ENCODE peak calls at places on chromosomes 3 and 15, in nine cellular contexts. B is brain microvascular endothelial cell, S is astrocyte of the spinal cord, X is bronchial epithelial cell, Y is cardiac muscle cell, G is IMR-90, M is psoas muscle, N is heart right ventricle, H is gastrocnemius medialis. K is an unnamed sample.
A peak's percentile ranks its signal among the peaks of the same experiment; 100 is the strongest.

GRCh38 chr3:54760226-54760625 is 167.6 kb downstream of the LRTM1 start:
- DNase-seq in M (no peak), S (no peak), N (no peak), X (no peak), H (no peak), G (peak; percentile 40), Y (no peak), B (no peak), K (no peak)

GRCh38 chr15:78909791-78910228 is 35.0 kb downstream of the CTSH start:
- DNase-seq in M (no peak), N (peak; percentile 38), G (peak; percentile 45), X (peak; percentile 39), Y (peak; percentile 77), S (peak; percentile 43), H (no peak), B (peak; percentile 39), K (peak; percentile 64)

GRCh38 chr15:25244731-25245585 is 193.9 kb downstream of the UBE3A start:
- DNase-seq in S (no peak), G (no peak), M (peak; percentile 41), B (no peak), N (peak; percentile 1), H (peak; percentile 5), X (no peak), Y (no peak), K (no peak)

GRCh38 chr15:80404057-80404718 is at the start of gene ARNT2:
- DNase-seq in B (no peak), S (peak; percentile 36), H (no peak), N (peak; percentile 16), M (peak; percentile 61), G (peak; percentile 25), Y (peak; percentile 59), X (no peak), K (no peak)

GRCh38 chr3:164897335-164897734 is 181.0 kb downstream of the SI start:
- DNase-seq in X (no peak), S (no peak), M (no peak), N (no peak), G (no peak), H (no peak), Y (peak; percentile 50), B (no peak), K (no peak)

GRCh38 chr15:48644498-48644826 is 1.0 kb downstream of the FBN1 start:
- DNase-seq in X (no peak), Y (no peak), N (no peak), B (no peak), H (no peak), S (peak; percentile 47), M (peak; percentile 78), G (peak; percentile 38), K (no peak)

GRCh38 chr3:180277036-180277435 is 240.3 kb upstream of the PEX5L start:
- DNase-seq in H (no peak), Y (no peak), G (peak; percentile 42), M (no peak), S (peak; percentile 20), N (no peak), X (no peak), B (no peak), K (no peak)

GRCh38 chr3:123423026-123423425 is 25.9 kb downstream of the ADCY5 start:
- DNase-seq in G (no peak), Y (no peak), M (no peak), B (no peak), S (no peak), H (no peak), N (peak; percentile 61), X (no peak), K (no peak)

GRCh38 chr3:157160652-157161480 is 919 bp upstream of the CCNL1 start:
- DNase-seq in N (peak; percentile 86), S (peak; percentile 91), X (peak; percentile 93), M (peak; percentile 95), Y (peak; percentile 78), H (peak; percentile 94), B (peak; percentile 89), G (peak; percentile 94), K (peak; percentile 97)

GRCh38 chr3:106850429-106850828 is 526.8 kb upstream of the CCDC54 start:
- DNase-seq in S (peak; percentile 61), N (no peak), B (peak; percentile 47), Y (no peak), M (no peak), H (no peak), X (no peak), G (peak; percentile 76), K (peak; percentile 34)

GRCh38 chr3:197151562-197151961 is 121.9 kb upstream of the MELTF start:
- DNase-seq in N (peak; percentile 20), M (peak; percentile 59), H (peak; percentile 49), Y (peak; percentile 43), X (peak; percentile 70), G (peak; percentile 78), B (peak; percentile 69), S (peak; percentile 55), K (peak; percentile 83)

GRCh38 chr15:99450896-99451358 is 114.9 kb upstream of the MEF2A start:
- DNase-seq in N (peak; percentile 91), S (peak; percentile 46), G (no peak), Y (no peak), B (peak; percentile 37), X (peak; percentile 75), M (peak; percentile 78), H (peak; percentile 43), K (peak; percentile 94)

GRCh38 chr15:101101676-101102075 is 150.2 kb downstream of the CHSY1 start:
- DNase-seq in H (no peak), X (no peak), Y (no peak), S (no peak), M (peak; percentile 19), G (no peak), N (no peak), B (no peak), K (no peak)

GRCh38 chr3:176872771-176873209 is 324.5 kb downstream of the TBL1XR1 start:
- DNase-seq in N (peak; percentile 45), M (no peak), S (peak; percentile 56), H (peak; percentile 24), X (peak; percentile 60), Y (peak; percentile 79), B (peak; percentile 42), G (peak; percentile 56), K (peak; percentile 70)

GRCh38 chr3:43733459-43734384 is 43.0 kb downstream of the ABHD5 start:
- DNase-seq in Y (no peak), H (no peak), X (peak; percentile 28), B (peak; percentile 71), M (no peak), G (peak; percentile 51), S (peak; percentile 74), N (peak; percentile 68), K (peak; percentile 55)

GRCh38 chr15:31299588-31300207 is 26.9 kb upstream of the KLF13 start:
- DNase-seq in Y (no peak), S (no peak), X (no peak), H (peak; percentile 8), N (no peak), G (no peak), M (no peak), B (no peak), K (no peak)

GRCh38 chr3:14431556-14431927 is 29.1 kb downstream of the SLC6A6 start:
- DNase-seq in M (no peak), Y (no peak), S (no peak), H (no peak), G (no peak), B (no peak), N (no peak), X (no peak), K (no peak)

GRCh38 chr15:51155016-51155580 is 60.4 kb upstream of the TNFAIP8L3 start:
- DNase-seq in H (no peak), B (no peak), Y (no peak), G (no peak), N (no peak), X (no peak), S (no peak), M (no peak), K (no peak)

GRCh38 chr3:71258116-71258515 is 325.4 kb downstream of the FOXP1 start:
- DNase-seq in G (peak; percentile 78), Y (peak; percentile 34), M (no peak), N (no peak), H (no peak), B (peak; percentile 88), S (peak; percentile 94), X (peak; percentile 93), K (peak; percentile 79)
- TF ChIP-seq CTCF in G (no peak), Y (no peak), M (no peak), N (no peak), H (no peak), B (no peak), S (no peak), X (no peak), K (peak; percentile 14)

DNA sequence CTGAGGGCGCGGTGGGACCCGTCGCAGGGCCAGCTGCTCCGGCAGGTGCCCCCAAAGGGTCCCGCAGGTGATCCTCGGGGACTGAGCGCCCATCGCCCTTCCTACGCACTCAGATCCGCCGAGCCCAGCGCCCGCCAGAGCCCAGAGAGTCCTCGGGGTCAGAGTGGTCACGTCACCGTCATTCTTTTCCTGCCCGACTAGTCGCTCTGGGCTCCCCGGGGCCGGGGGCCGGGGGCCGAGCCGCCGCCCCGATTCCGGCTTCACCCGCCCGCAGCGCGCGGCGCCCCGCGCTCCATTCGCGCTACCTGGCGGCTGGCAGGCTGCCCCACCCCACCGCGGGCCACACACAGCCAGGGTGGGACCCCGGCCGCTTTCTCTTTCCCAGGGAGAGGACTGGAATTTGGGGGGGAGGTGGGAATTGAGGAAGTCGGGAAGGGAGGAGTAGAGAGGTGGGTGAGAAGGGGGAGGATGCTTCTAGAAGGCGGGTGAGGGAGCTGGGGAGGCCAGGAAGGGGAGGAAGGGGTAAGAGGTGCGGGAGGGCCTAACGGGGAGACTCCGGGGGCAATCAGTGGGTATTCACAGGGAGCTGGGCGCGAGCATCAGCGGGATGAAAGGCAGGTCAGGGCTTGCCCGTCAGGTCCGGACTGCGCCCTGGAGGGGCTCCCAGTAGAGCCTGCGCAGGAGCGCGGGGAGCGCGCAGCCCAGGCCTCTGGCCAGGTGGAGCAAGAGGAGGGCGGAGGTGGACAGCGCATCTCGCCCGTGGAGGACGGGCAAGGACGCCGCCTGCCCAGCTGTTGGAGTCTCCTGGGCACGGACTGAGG is 36.0 kb upstream of the EPHB3 start:
- DNase-seq in H (no peak), S (no peak), M (no peak), N (no peak), B (no peak), Y (peak; percentile 39), G (no peak), X (peak; percentile 63), K (no peak)
- H3K4me3 ChIP-seq in H (peak overlapping the region; percentile 55), S (peak overlapping the region; percentile 28), M (peak overlapping the region; percentile 65), N (peak overlapping the region; percentile 38), B (peak overlapping the region; percentile 35), Y (peak overlapping the region; percentile 42), G (peak overlapping the region; percentile 22), X (peak overlapping the region; percentile 59), K (peak overlapping the region; percentile 46)

DNA sequence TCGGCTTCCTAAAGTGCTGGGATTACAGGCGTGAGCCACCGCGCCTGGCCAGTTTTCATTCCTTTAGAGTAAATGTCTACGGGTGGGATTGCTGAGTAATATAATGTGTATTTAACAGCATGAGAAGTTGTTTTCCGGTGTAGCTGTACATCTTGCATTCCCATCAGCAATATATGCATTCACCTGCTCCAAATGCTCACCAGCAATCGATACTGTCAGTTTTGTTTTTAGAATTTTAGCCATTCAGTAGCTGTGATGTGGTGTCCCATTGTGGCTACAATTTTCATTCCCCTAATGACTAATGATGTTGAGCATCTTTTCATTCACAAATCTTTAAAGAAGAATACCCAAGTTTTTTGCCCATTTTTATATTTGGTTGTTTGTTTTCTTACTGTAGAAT is 134.8 kb upstream of the RGMA start:
- DNase-seq in M (no peak), X (no peak), B (no peak), G (no peak), H (no peak), Y (no peak), S (no peak), N (no peak), K (no peak)
- TF ChIP-seq CTCF in M (no peak), X (no peak), B (no peak), G (no peak), H (no peak), Y (no peak), S (no peak), N (no peak), K (no peak)

GRCh38 chr15:87563840-87564239 is 692.7 kb downstream of the NTRK3 start:
- DNase-seq in Y (no peak), M (no peak), G (no peak), H (no peak), B (no peak), N (no peak), X (no peak), S (no peak), K (no peak)
- H3K4me3 ChIP-seq in Y (no peak overlapping the region), M (no peak overlapping the region), G (no peak overlapping the region), H (no peak overlapping the region), B (no peak overlapping the region), N (no peak overlapping the region), X (no peak overlapping the region), S (no peak overlapping the region), K (no peak overlapping the region)

K was measured in fibroblast of pulmonary artery.